ENCODE peak calls at places on chromosomes 3 and 15, in seven cellular contexts. P, K, G, T, V, S and C are unnamed samples.

GRCh38 chr3:177294221-177294620 is 96.9 kb upstream of the TBL1XR1 start:
- DNase-seq in P (no peak), V (no peak), S (no peak), T (no peak), K (no peak), G (no peak), C (no peak)

GRCh38 chr15:79115461-79115860 is 24.9 kb upstream of the RASGRF1 start:
- DNase-seq in K (no peak), G (no peak), P (no peak), T (no peak), V (no peak), S (no peak), C (no peak)

GRCh38 chr15:37252530-37252929 is 152.2 kb upstream of the MEIS2 start:
- DNase-seq in G (no peak), K (no peak), P (no peak), S (no peak), T (no peak), V (no peak), C (no peak)

GRCh38 chr3:6726811-6727210 is 134.1 kb upstream of the GRM7 start:
- DNase-seq in P (no peak), K (no peak), V (no peak), S (no peak), T (no peak), G (no peak), C (no peak)

GRCh38 chr15:52406601-52407000 is 111.0 kb upstream of the MYO5C start:
- DNase-seq in P (no peak), V (no peak), G (no peak), K (no peak), T (no peak), S (no peak), C (no peak)

GRCh38 chr15:49723981-49724380 is 103.1 kb downstream of the DTWD1 start:
- DNase-seq in P (no peak), S (no peak), K (no peak), T (no peak), V (no peak), G (no peak), C (no peak)

GRCh38 chr3:150414273-150414672 is 6.2 kb downstream of the TSC22D2 start:
- DNase-seq in S (no peak), T (no peak), G (no peak), K (no peak), P (peak), V (no peak), C (no peak)

GRCh38 chr3:134367869-134368750 is 6.1 kb downstream of the AMOTL2 start:
- DNase-seq in K (no peak), V (no peak), T (no peak), G (no peak), P (no peak), S (no peak), C (no peak)

GRCh38 chr15:47293763-47294162 is 423.5 kb upstream of the SEMA6D start:
- DNase-seq in K (no peak), V (no peak), P (no peak), G (no peak), T (no peak), S (no peak), C (peak)

GRCh38 chr3:171257251-171258179 is 202.7 kb downstream of the TNIK start:
- DNase-seq in P (no peak), T (no peak), S (peak), G (no peak), K (no peak), V (no peak), C (no peak)

GRCh38 chr15:64622410-64623260 is 152.8 kb downstream of the RBPMS2 start:
- DNase-seq in S (peak), T (no peak), G (no peak), K (no peak), V (no peak), P (no peak), C (no peak)

GRCh38 chr3:65516998-65517397 is 521.7 kb downstream of the MAGI1 start:
- DNase-seq in P (no peak), V (no peak), G (no peak), T (no peak), S (no peak), K (no peak), C (no peak)

GRCh38 chr15:82228750-82229149 is 33.8 kb downstream of the EFL1 start:
- DNase-seq in G (no peak), T (no peak), K (no peak), V (no peak), P (no peak), S (no peak), C (no peak)

GRCh38 chr15:31197497-31198414 is 96.2 kb upstream of the TRPM1 start:
- DNase-seq in K (no peak), G (peak), S (peak), P (peak), T (peak), V (peak), C (no peak)

GRCh38 chr15:71278989-71279756 is 163.9 kb downstream of the THSD4 start:
- DNase-seq in K (no peak), T (no peak), V (no peak), P (peak), S (no peak), G (no peak), C (peak)

GRCh38 chr15:48992545-48992944 is 28.8 kb upstream of the SHC4 start:
- DNase-seq in K (no peak), P (no peak), T (no peak), S (peak), V (no peak), G (no peak), C (no peak)

GRCh38 chr3:108086653-108087052 is 4.2 kb downstream of the CD47 start:
- DNase-seq in G (no peak), T (no peak), K (no peak), P (no peak), V (no peak), S (no peak), C (no peak)

GRCh38 chr3:114362815-114363214 is 69.0 kb downstream of the TIGIT start:
- DNase-seq in P (peak), K (peak), G (peak), S (no peak), V (no peak), T (peak), C (peak)

GRCh38 chr3:42507252-42507651 is 4.8 kb downstream of the VIPR1 start:
- DNase-seq in V (no peak), P (no peak), T (no peak), S (no peak), K (no peak), G (no peak), C (peak)

GRCh38 chr15:62059108-62059817 is 984 bp downstream of the VPS13C start:
- DNase-seq in T (peak), K (no peak), P (no peak), G (peak), S (no peak), V (no peak), C (no peak)

GRCh38 chr15:66789029-66790025 is 87.3 kb downstream of the SMAD6 start:
- DNase-seq in P (peak), V (no peak), S (no peak), K (no peak), T (peak), G (no peak), C (peak)

GRCh38 chr3:101825904-101826445 is 23.3 kb upstream of the NFKBIZ start:
- DNase-seq in G (no peak), P (no peak), V (no peak), T (no peak), K (no peak), S (no peak), C (no peak)

GRCh38 chr15:67991706-67992105 is 62.4 kb upstream of the PIAS1 start:
- DNase-seq in V (no peak), S (no peak), T (no peak), K (no peak), P (no peak), G (no peak), C (no peak)

DNA sequence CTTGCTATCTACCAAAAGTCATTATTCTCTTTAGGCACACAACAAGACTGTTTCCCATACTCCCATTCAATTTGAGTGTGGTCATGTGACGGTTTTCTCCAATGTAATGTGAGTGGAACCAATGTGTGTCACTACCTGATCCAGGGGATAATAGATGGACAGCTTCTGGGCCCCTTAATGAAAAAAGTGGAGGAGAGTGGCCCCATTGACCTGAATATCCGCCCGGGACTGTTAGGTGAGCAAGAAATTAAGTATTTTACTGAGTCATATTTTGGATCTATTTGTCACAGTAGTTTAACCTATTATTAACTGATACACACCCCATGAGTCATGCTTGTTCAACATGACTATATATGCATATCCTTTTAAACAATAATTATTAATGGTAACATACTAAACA is 15.1 kb upstream of the ARID3B start:
- DNase-seq in P (no peak), S (no peak), K (peak), T (peak), G (no peak), V (no peak), C (no peak)
- TF ChIP-seq JUND in P (no peak), S (no peak), K (peak), T (no peak), G (peak), V (no peak), C (no peak)

GRCh38 chr15:96789999-96790398 is 459.5 kb downstream of the NR2F2 start:
- DNase-seq in G (no peak), V (no peak), P (no peak), S (no peak), K (no peak), T (no peak), C (no peak)
- TF ChIP-seq JUND in G (no peak), V (no peak), P (no peak), S (no peak), K (no peak), T (no peak), C (no peak)

DNA sequence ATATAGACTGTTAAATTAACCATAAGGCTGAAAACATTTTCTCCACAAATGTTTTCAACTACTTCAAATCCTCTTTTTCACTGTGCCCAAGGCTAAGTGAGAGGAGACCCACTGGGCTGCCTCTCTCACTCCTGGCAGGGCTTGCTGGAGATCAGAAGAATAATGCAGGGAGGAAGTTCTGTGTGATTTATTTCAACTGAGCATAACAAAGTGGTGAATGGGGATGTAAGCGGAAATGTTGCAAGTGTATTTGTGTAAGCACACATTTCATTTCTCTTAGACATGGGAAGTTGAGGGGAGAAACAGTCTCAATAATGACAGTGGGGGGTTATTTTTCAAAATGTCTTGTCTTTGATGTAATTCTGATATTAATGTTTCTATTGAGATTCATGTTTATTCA is 247.5 kb downstream of the SLC9A9 start:
- DNase-seq in V (no peak), K (no peak), G (no peak), T (no peak), S (no peak), P (no peak), C (no peak)
- TF ChIP-seq JUND in V (no peak), K (no peak), G (no peak), T (no peak), S (no peak), P (no peak), C (no peak)

GRCh38 chr3:155568295-155568694 is 176.6 kb downstream of the PLCH1 start:
- DNase-seq in T (no peak), K (no peak), S (no peak), G (no peak), V (no peak), P (no peak), C (no peak)

DNA sequence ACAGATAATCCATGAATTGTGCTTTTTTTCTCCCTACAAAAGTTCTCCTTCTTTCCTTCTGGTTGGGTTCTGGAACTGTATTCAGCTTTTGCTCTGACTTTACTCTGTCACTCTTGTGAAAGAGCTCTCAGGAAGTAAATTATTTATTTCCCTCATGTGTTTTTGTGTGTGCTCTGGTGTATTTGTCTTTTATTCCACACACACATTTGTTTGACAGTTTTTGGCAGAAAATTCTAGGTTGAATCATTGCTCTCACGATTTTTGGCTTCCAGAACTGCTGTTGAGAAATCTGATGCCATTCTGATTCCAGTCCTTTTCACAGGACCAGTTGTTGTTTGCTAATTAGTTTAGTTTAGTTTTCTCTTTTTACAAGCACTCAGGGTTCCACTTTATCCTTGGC is 172.8 kb downstream of the PLCH1 start:
- DNase-seq in V (no peak), T (no peak), P (no peak), S (no peak), K (no peak), G (no peak), C (no peak)
- TF ChIP-seq JUND in V (no peak), T (no peak), P (no peak), S (no peak), K (no peak), G (no peak), C (no peak)